ENCODE peak calls at places on chromosomes 13 and 19, in five cellular contexts. U is heart left ventricle, E is lower leg skin, B is fibroblast of pulmonary artery, D is heart right ventricle. Z is an unnamed sample.

GRCh38 chr13:110306340-110306959 is 507 bp downstream of the COL4A1 start:
- DNase-seq in U (no peak), D (no peak), B (peak), E (peak), Z (peak)

GRCh38 chr19:18254546-18255500 is 19.4 kb downstream of the IQCN start:
- DNase-seq in B (no peak), E (no peak), U (no peak), D (no peak), Z (no peak)

GRCh38 chr13:100394005-100394695 is 194.4 kb downstream of the GGACT start:
- DNase-seq in E (no peak), D (no peak), B (peak), U (no peak), Z (no peak)

GRCh38 chr13:98768522-98768921 is 16.1 kb upstream of the SLC15A1 start:
- DNase-seq in B (no peak), E (no peak), D (no peak), U (no peak), Z (no peak)

GRCh38 chr13:44867825-44868224 is 121.4 kb downstream of the NUFIP1 start:
- DNase-seq in U (no peak), D (no peak), B (peak), E (peak), Z (no peak)

GRCh38 chr13:35984776-35985453 is 146.3 kb downstream of the DCLK1 start:
- DNase-seq in D (no peak), E (no peak), U (no peak), B (no peak), Z (no peak)

GRCh38 chr13:87677334-87678234 is 6.4 kb downstream of the SLITRK5 start:
- DNase-seq in U (no peak), B (no peak), E (peak), D (no peak), Z (no peak)

GRCh38 chr13:26482451-26483197 is 74.9 kb upstream of the WASF3 start:
- DNase-seq in U (no peak), B (peak), E (peak), D (no peak), Z (peak)

GRCh38 chr13:66992683-66993082 is 237.5 kb downstream of the PCDH9 start:
- DNase-seq in D (no peak), U (no peak), E (no peak), B (no peak), Z (no peak)

GRCh38 chr19:39409886-39410619 is 2.4 kb upstream of the PLEKHG2 start:
- DNase-seq in U (peak), E (peak), B (peak), D (peak), Z (peak)

GRCh38 chr13:74443623-74444022 is 309.4 kb upstream of the KLF12 start:
- DNase-seq in B (peak), D (no peak), E (no peak), U (no peak), Z (no peak)

GRCh38 chr13:72696590-72696989 is 30.8 kb downstream of the MZT1 start:
- DNase-seq in B (peak), E (no peak), U (no peak), D (no peak), Z (no peak)

GRCh38 chr19:821976-822773 is 420 bp upstream of the PLPPR3 start:
- DNase-seq in B (no peak), U (no peak), E (no peak), D (no peak), Z (no peak)

GRCh38 chr19:11410682-11411081 is 8.4 kb downstream of the RGL3 start:
- DNase-seq in U (no peak), D (no peak), E (no peak), B (peak), Z (no peak)

GRCh38 chr13:106496072-106496997 is 39.1 kb downstream of the EFNB2 start:
- DNase-seq in B (peak), D (no peak), U (no peak), E (no peak), Z (no peak)

GRCh38 chr13:40141859-40142555 is 486.5 kb downstream of the COG6 start:
- DNase-seq in B (no peak), D (no peak), U (no peak), E (no peak), Z (no peak)

GRCh38 chr13:60645552-60646138 is 248.6 kb downstream of the TDRD3 start:
- DNase-seq in B (no peak), U (no peak), D (no peak), E (no peak), Z (no peak)

GRCh38 chr19:45420356-45420755 is 3.4 kb downstream of the ERCC1 start:
- DNase-seq in B (no peak), E (no peak), U (no peak), D (no peak), Z (no peak)

GRCh38 chr19:45418812-45419211 is 4.9 kb downstream of the ERCC1 start:
- DNase-seq in B (no peak), E (no peak), U (no peak), D (no peak), Z (no peak)

GRCh38 chr19:45419895-45420294 is 3.8 kb downstream of the ERCC1 start:
- DNase-seq in E (no peak), D (no peak), U (no peak), B (no peak), Z (no peak)

GRCh38 chr19:45420871-45421270 is 2.8 kb downstream of the ERCC1 start:
- DNase-seq in D (no peak), B (no peak), U (no peak), E (no peak), Z (no peak)

GRCh38 chr19:45419396-45419795 is 4.3 kb downstream of the ERCC1 start:
- DNase-seq in E (no peak), U (no peak), B (no peak), D (no peak), Z (peak)
- H3K4me3 ChIP-seq in E (no peak), U (no peak), B (no peak), D (no peak), Z (no peak)

DNA sequence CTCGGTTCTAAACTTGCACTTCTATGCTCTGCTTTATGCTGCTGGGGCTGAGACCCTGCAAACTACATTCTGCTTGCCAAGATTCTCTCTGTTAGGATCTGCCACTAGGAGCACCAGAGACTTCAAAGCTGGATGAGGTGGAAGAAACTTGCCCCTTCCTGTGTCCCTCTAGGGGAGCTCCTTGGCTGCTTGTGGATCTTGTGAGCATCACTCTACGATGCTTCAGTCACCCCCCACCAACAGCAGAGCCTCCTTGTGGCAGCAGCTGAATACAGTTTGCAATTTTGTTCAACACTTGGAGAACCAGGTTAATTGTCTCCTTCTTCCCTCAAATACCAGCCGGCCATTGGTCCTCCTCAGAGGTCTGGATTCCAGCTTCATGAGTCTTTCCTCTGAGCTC is 310.6 kb downstream of the FGF14 start:
- DNase-seq in U (no peak), B (no peak), E (no peak), D (no peak), Z (no peak)
- TF ChIP-seq CTCF in U (peak), B (no peak), E (no peak), D (no peak), Z (no peak)

GRCh38 chr19:44156475-44156874 is 8.4 kb upstream of the ZNF226 start:
- DNase-seq in B (no peak), E (no peak), D (no peak), U (no peak), Z (no peak)
- H3K4me3 ChIP-seq in B (no peak), E (no peak), D (no peak), U (no peak), Z (no peak)

GRCh38 chr13:30892966-30893365 is 13.1 kb upstream of the MEDAG start:
- DNase-seq in E (no peak), U (peak), D (peak), B (peak), Z (peak)
- TF ChIP-seq CTCF in E (no peak), U (peak), D (peak), B (peak), Z (no peak)

DNA sequence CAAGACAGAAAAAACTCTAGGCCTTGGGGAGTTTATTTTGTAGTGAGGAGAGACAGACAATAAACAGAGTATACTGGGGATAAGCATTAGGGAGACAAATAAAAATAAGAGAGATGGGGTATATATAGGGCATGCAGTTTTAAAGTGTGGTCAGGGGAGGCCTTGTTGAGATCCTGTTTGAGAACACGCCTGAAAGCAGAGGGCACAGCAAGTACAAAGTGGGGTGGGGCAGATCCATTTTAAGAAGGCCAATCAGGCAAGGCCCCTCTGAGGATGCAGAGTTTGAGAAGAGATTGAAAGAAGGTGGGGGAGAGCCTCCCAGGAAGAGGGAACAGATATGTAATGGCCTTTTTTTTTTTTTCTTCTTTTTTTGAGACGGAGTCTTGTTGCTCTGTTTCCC is 2.1 kb downstream of the PPP2R1A start:
- DNase-seq in U (peak), B (no peak), E (no peak), D (no peak), Z (no peak)
- H3K4me3 ChIP-seq in U (peak), B (no peak), E (no peak), D (peak), Z (peak)

DNA sequence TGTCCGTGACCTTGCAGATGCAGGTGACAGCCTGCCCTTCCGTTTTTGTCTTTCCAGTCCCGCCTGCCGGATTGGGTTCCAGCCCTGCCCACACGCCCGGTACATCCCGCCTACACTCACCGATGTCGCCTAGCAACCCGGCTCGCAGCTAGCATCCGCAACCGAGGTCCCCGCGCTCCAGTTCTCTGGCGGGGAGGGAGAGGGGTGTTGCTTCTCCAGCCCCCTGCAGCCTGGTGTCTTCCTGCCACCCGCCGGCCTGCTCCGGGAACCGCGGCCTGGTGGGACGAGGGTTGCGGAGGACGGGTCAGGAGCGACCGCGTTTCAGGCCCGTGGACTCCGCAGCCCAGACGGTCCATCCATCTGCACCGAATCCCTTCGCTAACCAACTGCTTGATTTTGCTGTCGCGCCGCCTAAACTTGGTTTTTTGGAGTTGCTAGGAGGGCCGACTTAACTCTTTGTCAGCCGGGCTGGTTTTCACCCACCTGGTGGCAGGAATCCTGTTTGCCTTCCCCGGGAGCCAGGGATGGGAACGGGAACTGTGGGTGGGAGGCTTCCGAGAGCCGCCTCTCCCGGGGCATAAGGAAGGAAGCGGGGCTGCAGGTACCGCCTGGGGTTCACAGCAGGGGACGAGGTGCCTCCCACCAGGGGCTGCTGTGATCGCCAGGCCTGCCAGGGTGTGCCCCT is 15.4 kb upstream of the MATK start:
- DNase-seq in D (peak), B (no peak), U (peak), E (peak), Z (no peak)
- TF ChIP-seq CTCF in D (peak), B (peak), U (no peak), E (no peak), Z (no peak)

DNA sequence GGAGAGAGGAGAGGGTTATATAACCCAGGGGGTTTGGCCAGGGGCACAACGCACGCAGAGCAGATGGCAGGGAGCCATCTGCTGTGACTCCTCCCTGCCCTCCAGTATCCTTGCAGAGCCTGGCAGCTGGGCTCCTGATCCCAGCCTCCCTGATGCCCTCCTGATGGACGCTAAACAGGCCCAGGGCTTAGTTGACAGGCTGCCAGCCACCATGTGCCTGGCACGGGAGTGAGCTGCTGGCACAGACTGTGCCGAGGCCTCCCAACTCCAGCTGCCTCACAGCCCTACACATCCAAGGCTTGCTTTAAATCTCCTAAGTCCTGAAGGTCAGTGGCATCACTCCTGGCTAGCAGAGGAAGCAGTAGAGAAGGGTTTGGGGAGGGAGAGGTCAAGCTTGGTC is 16.7 kb downstream of the SYDE1 start:
- DNase-seq in E (no peak), U (peak), D (peak), B (peak), Z (peak)
- H3K4me3 ChIP-seq in E (no peak), U (peak), D (peak), B (no peak), Z (no peak)